ENCODE peak calls at places on chromosomes 7 and 10, in ten cellular contexts. U is C1 segment of cervical spinal cord; O is T-cell; Y is activated gamma-delta T cell; B is EL; K is brain pericyte; L is foreskin fibroblast; E is activated T-helper 1 cell treated with anti-CD3 and anti-CD28 coated beads, Interleukin-2, amount 50 U/mL, for 16 hours; H is CD4-positive, alpha-beta memory T cell; J is NCI-H1694. A is an unnamed sample.

GRCh38 chr10:62079885-62080559 is 178.5 kb downstream of the ARID5B start:
- DNase-seq in U (no peak), O (no peak), Y (no peak), B (no peak), K (no peak), L (no peak), E (no peak), H (no peak), J (no peak), A (no peak)

GRCh38 chr10:43628956-43629355 is 19.7 kb downstream of the ZNF32 start:
- DNase-seq in U (no peak), O (no peak), Y (no peak), B (no peak), K (no peak), L (no peak), E (no peak), H (no peak), J (no peak), A (no peak)

GRCh38 chr7:130397472-130397871 is 17.2 kb downstream of the CPA1 start:
- DNase-seq in U (no peak), O (no peak), Y (no peak), B (no peak), K (no peak), L (no peak), E (no peak), H (no peak), J (no peak), A (no peak)

GRCh38 chr10:1410469-1411395 is 326.6 kb downstream of the ADARB2 start:
- DNase-seq in U (no peak), O (no peak), Y (no peak), B (no peak), K (no peak), L (no peak), E (no peak), H (no peak), J (no peak), A (no peak)

GRCh38 chr10:13959443-13960359 is 371.0 kb downstream of the FRMD4A start:
- DNase-seq in U (no peak), O (no peak), Y (no peak), B (no peak), K (no peak), L (no peak), E (no peak), H (no peak), J (no peak), A (no peak)

GRCh38 chr7:1123721-1124120 is 35.8 kb downstream of the GPER1 start:
- DNase-seq in U (peak; percentile 33), O (no peak), Y (no peak), B (no peak), K (peak; percentile 63), L (no peak), E (no peak), H (no peak), J (no peak), A (no peak)

GRCh38 chr10:49151025-49151445 is 17.2 kb upstream of the FAM170B start:
- DNase-seq in U (no peak), O (no peak), Y (no peak), B (no peak), K (no peak), L (no peak), E (no peak), H (no peak), J (no peak), A (no peak)

GRCh38 chr7:130490287-130490686 is 1.6 kb upstream of the MEST start:
- DNase-seq in U (no peak), O (no peak), Y (no peak), B (no peak), K (no peak), L (no peak), E (no peak), H (no peak), J (no peak), A (no peak)

GRCh38 chr7:102841290-102841689 is 71.5 kb upstream of the LRRC17 start:
- DNase-seq in U (no peak), O (no peak), Y (no peak), B (no peak), K (peak; percentile 60), L (no peak), E (no peak), H (no peak), J (no peak), A (no peak)

GRCh38 chr7:171912-172515 is 20.4 kb upstream of the FAM20C start:
- DNase-seq in U (no peak), O (no peak), Y (no peak), B (no peak), K (no peak), L (no peak), E (no peak), H (no peak), J (no peak), A (no peak)

GRCh38 chr7:26147030-26147429 is 5.0 kb upstream of the NFE2L3 start:
- DNase-seq in U (no peak), O (no peak), Y (no peak), B (no peak), K (no peak), L (no peak), E (no peak), H (no peak), J (no peak), A (no peak)

GRCh38 chr10:89296227-89296648 is 5.6 kb upstream of the IFIT2 start:
- DNase-seq in U (no peak), O (no peak), Y (no peak), B (peak; percentile 31), K (no peak), L (peak; percentile 53), E (no peak), H (no peak), J (no peak), A (peak; percentile 46)

GRCh38 chr7:112743811-112744210 is 46.4 kb downstream of the TMEM168 start:
- DNase-seq in U (no peak), O (no peak), Y (no peak), B (no peak), K (no peak), L (no peak), E (no peak), H (no peak), J (no peak), A (no peak)

GRCh38 chr10:108840944-108841343 is 1082.4 kb downstream of the XPNPEP1 start:
- DNase-seq in U (no peak), O (no peak), Y (no peak), B (no peak), K (no peak), L (no peak), E (no peak), H (no peak), J (no peak), A (no peak)

GRCh38 chr10:74650613-74651012 is 175.8 kb upstream of the KAT6B start:
- DNase-seq in U (no peak), O (no peak), Y (no peak), B (no peak), K (no peak), L (no peak), E (no peak), H (no peak), J (no peak), A (no peak)

GRCh38 chr10:69218831-69219230 is 1.3 kb upstream of the HKDC1 start:
- DNase-seq in U (no peak), O (no peak), Y (no peak), B (peak; percentile 67), K (no peak), L (no peak), E (no peak), H (no peak), J (no peak), A (no peak)

GRCh38 chr7:34453150-34453549 is 204.9 kb upstream of the NPSR1 start:
- DNase-seq in U (no peak), O (no peak), Y (no peak), B (peak; percentile 51), K (no peak), L (peak; percentile 0), E (no peak), H (no peak), J (no peak), A (no peak)

GRCh38 chr10:6465854-6466524 is 114.1 kb downstream of the PRKCQ start:
- DNase-seq in U (no peak), O (no peak), Y (no peak), B (no peak), K (no peak), L (no peak), E (no peak), H (no peak), J (no peak), A (no peak)

GRCh38 chr10:71832967-71833366 is 18.1 kb downstream of the PSAP start:
- DNase-seq in U (no peak), O (no peak), Y (no peak), B (no peak), K (no peak), L (no peak), E (no peak), H (no peak), J (no peak), A (no peak)

GRCh38 chr7:121235221-121235620 is 93.6 kb upstream of the WNT16 start:
- DNase-seq in U (no peak), O (no peak), Y (no peak), B (peak; percentile 23), K (no peak), L (no peak), E (no peak), H (no peak), J (no peak), A (peak; percentile 16)

GRCh38 chr10:14604181-14605142 is 170.2 kb downstream of the FAM107B start:
- DNase-seq in U (peak; percentile 84), O (peak; percentile 46), Y (peak; percentile 68), B (peak; percentile 83), K (no peak), L (peak; percentile 72), E (peak; percentile 56), H (peak; percentile 74), J (peak; percentile 9), A (no peak)

GRCh38 chr10:74117738-74118137 is 32.9 kb downstream of the AP3M1 start:
- DNase-seq in U (no peak), O (no peak), Y (no peak), B (no peak), K (no peak), L (no peak), E (no peak), H (no peak), J (no peak), A (no peak)

GRCh38 chr10:22611425-22612111 is 102.8 kb downstream of the PIP4K2A start:
- DNase-seq in U (no peak), O (peak; percentile 75), Y (no peak), B (no peak), K (no peak), L (no peak), E (peak; percentile 21), H (peak; percentile 88), J (no peak), A (no peak)

GRCh38 chr7:26168458-26169023 is 16.5 kb downstream of the NFE2L3 start:
- DNase-seq in U (no peak), O (no peak), Y (no peak), B (no peak), K (no peak), L (no peak), E (no peak), H (no peak), J (no peak), A (no peak)

GRCh38 chr10:131934769-131935168 is 34.0 kb downstream of the PPP2R2D start:
- DNase-seq in U (no peak), O (no peak), Y (no peak), B (no peak), K (no peak), L (no peak), E (no peak), H (no peak), J (no peak), A (no peak)

GRCh38 chr10:97788552-97789442 is 17.0 kb upstream of the SFRP5 start:
- DNase-seq in U (no peak), O (no peak), Y (no peak), B (no peak), K (no peak), L (no peak), E (no peak), H (no peak), J (no peak), A (no peak)

GRCh38 chr10:91590142-91590903 is 42.5 kb downstream of the PPP1R3C start:
- DNase-seq in U (no peak), O (no peak), Y (no peak), B (peak; percentile 86), K (no peak), L (peak; percentile 88), E (no peak), H (no peak), J (no peak), A (peak; percentile 81)

GRCh38 chr10:5960070-5960972 is 17.0 kb downstream of the IL15RA start:
- DNase-seq in U (no peak), O (no peak), Y (no peak), B (peak; percentile 23), K (no peak), L (no peak), E (no peak), H (no peak), J (no peak), A (no peak)

A was measured in BJ.